ENCODE peak calls at places on chromosomes 3 and 15, in eight cellular contexts. S is amniotic stem cell, G is fibroblast of mammary gland, F is HS-27A, V is stomach, K is neural crest cell, J is A673, A is NCI-H524. L is an unnamed sample.

GRCh38 chr3:177385831-177386301 is 188.6 kb upstream of the TBL1XR1 start:
- DNase-seq in J (peak; percentile 23), S (no peak), V (no peak), K (no peak), A (no peak), G (peak; percentile 82), F (no peak), L (no peak)

GRCh38 chr15:83764201-83764839 is 110.4 kb downstream of the ADAMTSL3 start:
- DNase-seq in S (no peak), F (no peak), J (no peak), A (no peak), V (no peak), K (no peak), G (no peak), L (no peak)

GRCh38 chr3:20811631-20812030 is 625.6 kb upstream of the SGO1 start:
- DNase-seq in A (no peak), F (no peak), J (no peak), K (no peak), G (no peak), S (no peak), V (no peak), L (no peak)

GRCh38 chr3:196501316-196502064 is 2.1 kb downstream of the RNF168 start:
- DNase-seq in S (no peak), V (no peak), A (peak; percentile 45), F (no peak), K (no peak), J (peak; percentile 43), G (peak; percentile 37), L (no peak)

GRCh38 chr15:82663186-82663600 is 16.0 kb upstream of the CPEB1 start:
- DNase-seq in S (no peak), F (peak; percentile 17), J (peak; percentile 54), G (peak; percentile 47), A (no peak), V (peak; percentile 49), K (peak; percentile 78), L (no peak)

GRCh38 chr3:141262306-141262705 is 30.7 kb downstream of the PXYLP1 start:
- DNase-seq in F (peak; percentile 31), S (no peak), G (peak; percentile 73), K (no peak), V (no peak), A (no peak), J (no peak), L (no peak)

GRCh38 chr3:47356201-47356600 is 24.6 kb upstream of the PTPN23 start:
- DNase-seq in K (no peak), V (no peak), A (no peak), G (no peak), F (no peak), J (no peak), S (no peak), L (no peak)

GRCh38 chr15:72200395-72201237 is 3.0 kb upstream of the GRAMD2A start:
- DNase-seq in A (no peak), S (no peak), F (no peak), K (no peak), V (no peak), J (no peak), G (no peak), L (no peak)

GRCh38 chr15:63093486-63094205 is 28.0 kb upstream of the LACTB start:
- DNase-seq in F (peak; percentile 74), S (peak; percentile 47), A (peak; percentile 85), K (peak; percentile 81), G (peak; percentile 77), V (peak; percentile 84), J (peak; percentile 70), L (peak; percentile 72)

GRCh38 chr3:162540421-162540820 is 1043.8 kb downstream of the OTOL1 start:
- DNase-seq in V (no peak), J (no peak), G (peak; percentile 48), F (no peak), S (no peak), A (no peak), K (no peak), L (no peak)

GRCh38 chr15:68175527-68175926 is 29.6 kb downstream of the CALML4 start:
- DNase-seq in F (no peak), G (no peak), K (no peak), A (no peak), V (no peak), J (no peak), S (no peak), L (no peak)

GRCh38 chr3:131789188-131789587 is 245.6 kb downstream of the CPNE4 start:
- DNase-seq in F (no peak), G (no peak), S (no peak), K (no peak), J (no peak), V (no peak), A (no peak), L (no peak)

GRCh38 chr3:102142379-102143058 is 292.3 kb upstream of the ZPLD1 start:
- DNase-seq in S (no peak), F (no peak), G (no peak), V (no peak), A (no peak), K (no peak), J (peak; percentile 75), L (no peak)

GRCh38 chr3:117096549-117096948 is 387.0 kb downstream of the TUSC7 start:
- DNase-seq in G (no peak), V (no peak), F (no peak), J (no peak), S (no peak), K (no peak), A (no peak), L (no peak)

GRCh38 chr3:115146418-115147328 is at the start of gene ZBTB20:
- DNase-seq in F (peak; percentile 46), S (peak; percentile 37), G (peak; percentile 79), K (peak; percentile 40), J (peak; percentile 80), V (peak; percentile 50), A (peak; percentile 84), L (peak; percentile 76)

GRCh38 chr3:97793415-97794019 is 28.3 kb upstream of the CRYBG3 start:
- DNase-seq in V (no peak), G (peak; percentile 72), S (peak; percentile 46), J (peak; percentile 65), F (peak; percentile 39), A (peak; percentile 78), K (no peak), L (peak; percentile 50)

GRCh38 chr15:66224946-66225345 is 28.6 kb downstream of the MEGF11 start:
- DNase-seq in K (no peak), V (peak; percentile 28), F (no peak), S (no peak), A (peak; percentile 97), J (no peak), G (no peak), L (no peak)

GRCh38 chr3:88985491-88985890 is 121.9 kb upstream of the EPHA3 start:
- DNase-seq in F (no peak), A (no peak), G (no peak), K (no peak), S (no peak), V (no peak), J (no peak), L (no peak)

GRCh38 chr15:33135355-33135781 is 59.1 kb downstream of the FMN1 start:
- DNase-seq in G (peak; percentile 27), S (no peak), A (no peak), K (no peak), V (no peak), J (no peak), F (no peak), L (no peak)

GRCh38 chr3:4754180-4755086 is 224.8 kb upstream of the BHLHE40 start:
- DNase-seq in F (no peak), G (no peak), J (no peak), K (no peak), V (no peak), S (no peak), A (no peak), L (no peak)